ENCODE peak calls at places on chromosome 11, in nine cellular contexts. One of them, this sample, is unnamed.

GRCh38 chr11:76579047-76579751 is 91.3 kb downstream of the LRRC32 start:
- DNase-seq in stimulated activated CD4-positive, alpha-beta T cell treated with anti-CD3 and anti-CD28 coated beads, TNF-alpha, amount 100 ng/mL, for 48 hours: no peak
- DNase-seq in non-pigmented ciliary epithelial cell: no peak
- DNase-seq in WTC11: peak
- DNase-seq in sciatic nerve: no peak
- DNase-seq in NCI-H748 treated with DMSO at 0.1 percent for 48 hours: no peak
- DNase-seq in CD4-positive, alpha-beta memory T cell: no peak
- DNase-seq in activated naive CD4-positive, alpha-beta T cell: no peak
- DNase-seq in central memory CD4-positive, alpha-beta T cell: no peak
- DNase-seq in this sample: no peak

GRCh38 chr11:120013325-120014250 is 124.3 kb downstream of the TRIM29 start:
- DNase-seq in NCI-H748 treated with DMSO at 0.1 percent for 48 hours: no peak
- DNase-seq in stimulated activated CD4-positive, alpha-beta T cell treated with anti-CD3 and anti-CD28 coated beads, TNF-alpha, amount 100 ng/mL, for 48 hours: no peak
- DNase-seq in CD4-positive, alpha-beta memory T cell: no peak
- DNase-seq in non-pigmented ciliary epithelial cell: peak
- DNase-seq in activated naive CD4-positive, alpha-beta T cell: no peak
- DNase-seq in sciatic nerve: no peak
- DNase-seq in central memory CD4-positive, alpha-beta T cell: no peak
- DNase-seq in WTC11: peak
- DNase-seq in this sample: peak

GRCh38 chr11:14041040-14041439 is 78.5 kb downstream of the SPON1 start:
- DNase-seq in central memory CD4-positive, alpha-beta T cell: no peak
- DNase-seq in CD4-positive, alpha-beta memory T cell: no peak
- DNase-seq in sciatic nerve: no peak
- DNase-seq in non-pigmented ciliary epithelial cell: no peak
- DNase-seq in NCI-H748 treated with DMSO at 0.1 percent for 48 hours: no peak
- DNase-seq in activated naive CD4-positive, alpha-beta T cell: no peak
- DNase-seq in WTC11: no peak
- DNase-seq in stimulated activated CD4-positive, alpha-beta T cell treated with anti-CD3 and anti-CD28 coated beads, TNF-alpha, amount 100 ng/mL, for 48 hours: no peak
- DNase-seq in this sample: peak

GRCh38 chr11:75453916-75454655 is 21.1 kb upstream of the KLHL35 start:
- DNase-seq in non-pigmented ciliary epithelial cell: no peak
- DNase-seq in activated naive CD4-positive, alpha-beta T cell: no peak
- DNase-seq in NCI-H748 treated with DMSO at 0.1 percent for 48 hours: no peak
- DNase-seq in CD4-positive, alpha-beta memory T cell: no peak
- DNase-seq in central memory CD4-positive, alpha-beta T cell: no peak
- DNase-seq in stimulated activated CD4-positive, alpha-beta T cell treated with anti-CD3 and anti-CD28 coated beads, TNF-alpha, amount 100 ng/mL, for 48 hours: no peak
- DNase-seq in sciatic nerve: no peak
- DNase-seq in WTC11: no peak
- DNase-seq in this sample: no peak

GRCh38 chr11:93740031-93740801 is 1.1 kb downstream of the TAF1D start:
- DNase-seq in NCI-H748 treated with DMSO at 0.1 percent for 48 hours: no peak
- DNase-seq in WTC11: peak
- DNase-seq in stimulated activated CD4-positive, alpha-beta T cell treated with anti-CD3 and anti-CD28 coated beads, TNF-alpha, amount 100 ng/mL, for 48 hours: peak
- DNase-seq in sciatic nerve: no peak
- DNase-seq in central memory CD4-positive, alpha-beta T cell: peak
- DNase-seq in activated naive CD4-positive, alpha-beta T cell: no peak
- DNase-seq in CD4-positive, alpha-beta memory T cell: peak
- DNase-seq in non-pigmented ciliary epithelial cell: no peak
- DNase-seq in this sample: peak

GRCh38 chr11:128210148-128210940 is 377.0 kb downstream of the ETS1 start:
- DNase-seq in WTC11: no peak
- DNase-seq in stimulated activated CD4-positive, alpha-beta T cell treated with anti-CD3 and anti-CD28 coated beads, TNF-alpha, amount 100 ng/mL, for 48 hours: no peak
- DNase-seq in central memory CD4-positive, alpha-beta T cell: no peak
- DNase-seq in CD4-positive, alpha-beta memory T cell: no peak
- DNase-seq in activated naive CD4-positive, alpha-beta T cell: no peak
- DNase-seq in non-pigmented ciliary epithelial cell: peak
- DNase-seq in NCI-H748 treated with DMSO at 0.1 percent for 48 hours: no peak
- DNase-seq in sciatic nerve: no peak
- DNase-seq in this sample: peak

GRCh38 chr11:77142091-77142975 is 14.3 kb downstream of the MYO7A start:
- DNase-seq in central memory CD4-positive, alpha-beta T cell: no peak
- DNase-seq in NCI-H748 treated with DMSO at 0.1 percent for 48 hours: no peak
- DNase-seq in CD4-positive, alpha-beta memory T cell: peak
- DNase-seq in sciatic nerve: no peak
- DNase-seq in non-pigmented ciliary epithelial cell: no peak
- DNase-seq in WTC11: no peak
- DNase-seq in stimulated activated CD4-positive, alpha-beta T cell treated with anti-CD3 and anti-CD28 coated beads, TNF-alpha, amount 100 ng/mL, for 48 hours: no peak
- DNase-seq in activated naive CD4-positive, alpha-beta T cell: no peak
- DNase-seq in this sample: no peak

GRCh38 chr11:111452146-111452545 is 60.0 kb downstream of the BTG4 start:
- DNase-seq in central memory CD4-positive, alpha-beta T cell: no peak
- DNase-seq in sciatic nerve: no peak
- DNase-seq in WTC11: no peak
- DNase-seq in CD4-positive, alpha-beta memory T cell: no peak
- DNase-seq in stimulated activated CD4-positive, alpha-beta T cell treated with anti-CD3 and anti-CD28 coated beads, TNF-alpha, amount 100 ng/mL, for 48 hours: no peak
- DNase-seq in non-pigmented ciliary epithelial cell: no peak
- DNase-seq in activated naive CD4-positive, alpha-beta T cell: no peak
- DNase-seq in NCI-H748 treated with DMSO at 0.1 percent for 48 hours: no peak
- DNase-seq in this sample: no peak

GRCh38 chr11:19670030-19670761 is 42.4 kb upstream of the NAV2 start:
- DNase-seq in NCI-H748 treated with DMSO at 0.1 percent for 48 hours: no peak
- DNase-seq in stimulated activated CD4-positive, alpha-beta T cell treated with anti-CD3 and anti-CD28 coated beads, TNF-alpha, amount 100 ng/mL, for 48 hours: no peak
- DNase-seq in CD4-positive, alpha-beta memory T cell: no peak
- DNase-seq in activated naive CD4-positive, alpha-beta T cell: no peak
- DNase-seq in non-pigmented ciliary epithelial cell: no peak
- DNase-seq in WTC11: no peak
- DNase-seq in sciatic nerve: no peak
- DNase-seq in central memory CD4-positive, alpha-beta T cell: no peak
- DNase-seq in this sample: no peak

GRCh38 chr11:83641511-83641910 is 355.3 kb upstream of the CCDC90B start:
- DNase-seq in WTC11: peak
- DNase-seq in CD4-positive, alpha-beta memory T cell: no peak
- DNase-seq in central memory CD4-positive, alpha-beta T cell: no peak
- DNase-seq in non-pigmented ciliary epithelial cell: no peak
- DNase-seq in stimulated activated CD4-positive, alpha-beta T cell treated with anti-CD3 and anti-CD28 coated beads, TNF-alpha, amount 100 ng/mL, for 48 hours: no peak
- DNase-seq in sciatic nerve: peak
- DNase-seq in activated naive CD4-positive, alpha-beta T cell: no peak
- DNase-seq in NCI-H748 treated with DMSO at 0.1 percent for 48 hours: no peak
- DNase-seq in this sample: no peak

GRCh38 chr11:106421673-106422292 is 344.3 kb downstream of the AASDHPPT start:
- DNase-seq in WTC11: no peak
- DNase-seq in sciatic nerve: no peak
- DNase-seq in non-pigmented ciliary epithelial cell: no peak
- DNase-seq in stimulated activated CD4-positive, alpha-beta T cell treated with anti-CD3 and anti-CD28 coated beads, TNF-alpha, amount 100 ng/mL, for 48 hours: no peak
- DNase-seq in activated naive CD4-positive, alpha-beta T cell: no peak
- DNase-seq in CD4-positive, alpha-beta memory T cell: no peak
- DNase-seq in NCI-H748 treated with DMSO at 0.1 percent for 48 hours: no peak
- DNase-seq in central memory CD4-positive, alpha-beta T cell: no peak
- DNase-seq in this sample: no peak

GRCh38 chr11:126084608-126084912 is 21.9 kb upstream of the CDON start:
- DNase-seq in stimulated activated CD4-positive, alpha-beta T cell treated with anti-CD3 and anti-CD28 coated beads, TNF-alpha, amount 100 ng/mL, for 48 hours: no peak
- DNase-seq in activated naive CD4-positive, alpha-beta T cell: no peak
- DNase-seq in NCI-H748 treated with DMSO at 0.1 percent for 48 hours: no peak
- DNase-seq in central memory CD4-positive, alpha-beta T cell: no peak
- DNase-seq in sciatic nerve: no peak
- DNase-seq in WTC11: no peak
- DNase-seq in non-pigmented ciliary epithelial cell: no peak
- DNase-seq in CD4-positive, alpha-beta memory T cell: no peak
- DNase-seq in this sample: no peak

GRCh38 chr11:28144808-28145207 is 36.6 kb downstream of the METTL15 start:
- DNase-seq in central memory CD4-positive, alpha-beta T cell: no peak
- DNase-seq in WTC11: no peak
- DNase-seq in sciatic nerve: no peak
- DNase-seq in activated naive CD4-positive, alpha-beta T cell: no peak
- DNase-seq in non-pigmented ciliary epithelial cell: no peak
- DNase-seq in stimulated activated CD4-positive, alpha-beta T cell treated with anti-CD3 and anti-CD28 coated beads, TNF-alpha, amount 100 ng/mL, for 48 hours: no peak
- DNase-seq in NCI-H748 treated with DMSO at 0.1 percent for 48 hours: no peak
- DNase-seq in CD4-positive, alpha-beta memory T cell: no peak
- DNase-seq in this sample: no peak

GRCh38 chr11:34643846-34644245 is 23.0 kb downstream of the EHF start:
- DNase-seq in non-pigmented ciliary epithelial cell: no peak
- DNase-seq in activated naive CD4-positive, alpha-beta T cell: no peak
- DNase-seq in central memory CD4-positive, alpha-beta T cell: no peak
- DNase-seq in WTC11: no peak
- DNase-seq in CD4-positive, alpha-beta memory T cell: no peak
- DNase-seq in sciatic nerve: no peak
- DNase-seq in stimulated activated CD4-positive, alpha-beta T cell treated with anti-CD3 and anti-CD28 coated beads, TNF-alpha, amount 100 ng/mL, for 48 hours: no peak
- DNase-seq in NCI-H748 treated with DMSO at 0.1 percent for 48 hours: no peak
- DNase-seq in this sample: no peak

GRCh38 chr11:19890308-19890707 is 177.7 kb downstream of the NAV2 start:
- DNase-seq in activated naive CD4-positive, alpha-beta T cell: no peak
- DNase-seq in non-pigmented ciliary epithelial cell: peak
- DNase-seq in sciatic nerve: no peak
- DNase-seq in CD4-positive, alpha-beta memory T cell: no peak
- DNase-seq in WTC11: no peak
- DNase-seq in central memory CD4-positive, alpha-beta T cell: no peak
- DNase-seq in stimulated activated CD4-positive, alpha-beta T cell treated with anti-CD3 and anti-CD28 coated beads, TNF-alpha, amount 100 ng/mL, for 48 hours: no peak
- DNase-seq in NCI-H748 treated with DMSO at 0.1 percent for 48 hours: no peak
- DNase-seq in this sample: peak